ENCODE peak calls at places on chromosomes 5 and 9, in six cellular contexts. X is pancreas; O is CD4-positive, CD25-positive, alpha-beta regulatory T cell; Z is HCT116; Y is IMR-90; G is right cardiac atrium. I is an unnamed sample. For H3K4me1, the result is how much of the 10 kb centered on the place peaks cover.

GRCh38 chr9:19102181-19102630 is 498 bp downstream of the HAUS6 start:
- ATAC-seq in O (peak), X (peak), Y (peak), G (peak), Z (peak), I (no peak)

GRCh38 chr5:128736567-128736966 is 198.5 kb upstream of the FBN2 start:
- ATAC-seq in Z (peak), O (no peak), G (peak), Y (peak), X (peak), I (no peak)

GRCh38 chr5:38162625-38163024 is 95.7 kb upstream of the EGFLAM start:
- ATAC-seq in X (no peak), O (no peak), Y (no peak), Z (no peak), G (no peak), I (no peak)

GRCh38 chr5:154129013-154129412 is 61.5 kb upstream of the GALNT10 start:
- ATAC-seq in Y (no peak), G (no peak), X (no peak), O (no peak), Z (no peak), I (no peak)

GRCh38 chr5:5533927-5534326 is 111.5 kb downstream of the ICE1 start:
- ATAC-seq in Z (no peak), Y (no peak), G (no peak), X (no peak), O (no peak), I (no peak)

GRCh38 chr9:101353683-101354082 is 31.1 kb downstream of the BAAT start:
- ATAC-seq in O (no peak), Y (no peak), G (no peak), X (no peak), Z (no peak), I (no peak)

GRCh38 chr5:115435776-115436712 is 108.5 kb downstream of the FEM1C start:
- ATAC-seq in Z (no peak), G (no peak), Y (peak), X (no peak), O (no peak), I (no peak)

GRCh38 chr5:173523388-173523787 is 93.1 kb downstream of the BOD1 start:
- ATAC-seq in Z (no peak), G (peak), X (no peak), Y (no peak), O (no peak), I (no peak)

GRCh38 chr5:123412206-123412605 is 11.0 kb downstream of the CEP120 start:
- ATAC-seq in G (no peak), Y (no peak), O (no peak), Z (no peak), X (no peak), I (no peak)

GRCh38 chr5:113225259-113225658 is 209.5 kb downstream of the TSSK1B start:
- ATAC-seq in O (no peak), X (no peak), G (no peak), Z (no peak), Y (no peak), I (no peak)

GRCh38 chr5:150106669-150107068 is 20.3 kb upstream of the CSF1R start:
- ATAC-seq in Z (no peak), G (no peak), X (peak), Y (peak), O (no peak), I (no peak)

GRCh38 chr5:14171091-14171490 is 27.9 kb downstream of the TRIO start:
- ATAC-seq in G (no peak), O (no peak), Z (no peak), Y (peak), X (no peak), I (no peak)
- H3K4me1 ChIP-seq in G (under half), O (under half), Z (half or more), Y (under half), X (under half), I (under half)

GRCh38 chr9:112753725-112754124 is 3.2 kb downstream of the SNX30 start:
- ATAC-seq in O (no peak), G (no peak), X (no peak), Z (no peak), Y (peak), I (no peak)
- H3K4me1 ChIP-seq in O (half or more), G (under half), X (under half), Z (under half), Y (under half), I (half or more)

DNA sequence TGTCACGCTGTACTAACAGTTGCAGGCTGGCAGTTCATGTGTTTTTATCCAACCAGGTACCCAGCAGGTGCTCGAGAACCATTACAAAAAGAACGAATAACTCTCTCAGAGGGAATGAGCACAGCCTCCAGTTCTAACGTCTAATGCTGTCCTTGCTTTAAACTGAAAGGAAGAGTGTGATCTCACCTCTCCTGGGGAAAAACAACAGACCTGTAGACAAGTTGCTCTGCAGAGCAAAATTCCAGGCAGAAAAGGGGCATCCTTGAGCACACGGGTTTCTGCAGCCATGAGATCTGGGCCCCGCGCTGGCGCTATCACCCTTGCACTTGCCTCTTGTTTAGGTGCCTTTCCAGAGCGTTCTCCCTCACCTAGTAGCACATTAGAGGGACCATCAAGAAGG is 92.5 kb upstream of the DNAH5 start:
- ATAC-seq in O (no peak), G (no peak), Z (no peak), Y (no peak), X (peak), I (no peak)
- H3K4me1 ChIP-seq in O (under half), G (under half), Z (half or more), Y (half or more), X (under half), I (under half)

DNA sequence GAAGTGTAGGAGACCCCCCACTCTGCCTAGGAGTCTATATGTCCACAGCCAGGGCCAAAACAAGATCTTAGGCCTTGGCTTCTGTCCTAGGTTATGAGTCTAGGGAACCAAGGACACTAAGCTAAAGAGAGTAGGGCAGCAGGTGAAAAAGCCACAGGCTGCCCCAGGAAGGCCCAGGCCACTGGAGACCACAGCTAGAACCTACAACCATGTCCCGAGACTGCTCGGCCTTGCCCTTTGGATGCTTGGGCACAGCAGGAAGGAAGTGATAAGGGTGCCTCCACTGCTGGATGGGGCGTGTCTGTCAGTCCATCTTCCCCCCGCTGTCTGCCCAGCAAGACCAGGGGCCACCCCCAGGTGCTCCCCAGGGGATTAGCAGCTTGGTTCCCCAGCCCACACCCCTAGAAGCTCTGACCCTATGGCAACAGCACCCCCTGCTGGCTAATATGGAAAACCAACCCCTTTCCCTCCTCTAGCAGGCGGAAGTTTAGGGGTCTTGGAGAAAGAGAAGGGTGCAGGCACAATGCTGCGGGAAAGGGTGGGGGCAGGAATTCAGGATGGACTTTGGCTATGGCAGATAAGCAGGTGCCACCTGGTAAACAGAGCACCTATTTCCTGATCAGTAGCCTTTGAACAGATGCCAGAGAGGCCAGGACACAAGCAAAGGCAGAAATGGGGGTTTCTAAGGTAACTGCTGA is 10.5 kb upstream of the IRF1 start:
- ATAC-seq in Y (no peak), O (peak), Z (no peak), G (peak), X (peak), I (no peak)
- H3K4me1 ChIP-seq in Y (under half), O (under half), Z (under half), G (under half), X (under half), I (under half)

GRCh38 chr9:117704597-117704996 is 394 bp downstream of the TLR4 start:
- ATAC-seq in Z (no peak), X (peak), Y (no peak), G (no peak), O (no peak), I (no peak)
- H3K4me1 ChIP-seq in Z (under half), X (under half), Y (under half), G (under half), O (under half), I (under half)

GRCh38 chr9:128101690-128102089 is 25.8 kb downstream of the PTGES2 start:
- ATAC-seq in O (no peak), Y (no peak), G (no peak), Z (no peak), X (no peak), I (no peak)

GRCh38 chr9:128104171-128104618 is 23.3 kb downstream of the PTGES2 start:
- ATAC-seq in X (peak), Z (no peak), O (no peak), G (no peak), Y (no peak), I (no peak)

GRCh38 chr9:128102861-128103588 is 24.5 kb downstream of the PTGES2 start:
- ATAC-seq in Y (no peak), G (no peak), X (peak), Z (no peak), O (no peak), I (no peak)

GRCh38 chr9:128102196-128102595 is 25.3 kb downstream of the PTGES2 start:
- ATAC-seq in Z (no peak), G (no peak), O (no peak), X (no peak), Y (no peak), I (no peak)

DNA sequence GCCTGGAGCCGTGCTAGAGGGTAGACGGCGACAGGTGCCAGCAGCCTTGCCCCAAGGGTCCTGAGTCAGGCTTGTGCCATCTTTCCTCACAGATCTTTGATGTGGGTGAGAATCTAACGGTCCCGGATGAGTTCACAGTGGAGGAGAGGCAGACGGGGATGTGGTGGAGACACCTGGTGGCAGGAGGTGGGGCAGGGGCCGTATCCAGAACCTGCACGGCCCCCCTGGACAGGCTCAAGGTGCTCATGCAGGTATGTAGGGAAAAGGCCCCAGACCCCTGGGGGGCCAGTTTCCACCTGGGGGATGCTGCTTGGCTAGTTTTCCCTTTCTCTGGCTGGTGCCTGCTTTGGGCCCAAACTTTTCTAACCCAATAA is 24.0 kb downstream of the PTGES2 start:
- ATAC-seq in X (peak), Y (no peak), Z (peak), G (no peak), O (peak), I (no peak)
- H3K4me1 ChIP-seq in X (under half), Y (under half), Z (under half), G (under half), O (under half), I (under half)

GRCh38 chr5:78638973-78639669 is 9.5 kb downstream of the LHFPL2 start:
- ATAC-seq in Z (no peak), Y (peak), O (no peak), X (peak), G (no peak), I (no peak)
- H3K4me1 ChIP-seq in Z (under half), Y (under half), O (under half), X (under half), G (under half), I (half or more)

GRCh38 chr5:134135091-134135655 is 20.7 kb downstream of the TCF7 start:
- ATAC-seq in X (no peak), Y (no peak), G (no peak), O (no peak), Z (no peak), I (no peak)

GRCh38 chr5:134136221-134136631 is 21.7 kb downstream of the TCF7 start:
- ATAC-seq in Y (no peak), Z (no peak), X (no peak), G (no peak), O (no peak), I (no peak)

GRCh38 chr5:134139377-134139851 is 24.9 kb downstream of the TCF7 start:
- ATAC-seq in G (no peak), X (no peak), O (no peak), Z (no peak), Y (no peak), I (no peak)

GRCh38 chr5:134138416-134139376 is 24.2 kb downstream of the TCF7 start:
- ATAC-seq in Y (peak), G (no peak), O (no peak), X (no peak), Z (no peak), I (no peak)

GRCh38 chr5:134136771-134137170 is 22.3 kb downstream of the TCF7 start:
- ATAC-seq in Z (no peak), O (no peak), G (no peak), X (no peak), Y (no peak), I (no peak)
- H3K4me1 ChIP-seq in Z (under half), O (half or more), G (under half), X (under half), Y (under half), I (under half)

DNA sequence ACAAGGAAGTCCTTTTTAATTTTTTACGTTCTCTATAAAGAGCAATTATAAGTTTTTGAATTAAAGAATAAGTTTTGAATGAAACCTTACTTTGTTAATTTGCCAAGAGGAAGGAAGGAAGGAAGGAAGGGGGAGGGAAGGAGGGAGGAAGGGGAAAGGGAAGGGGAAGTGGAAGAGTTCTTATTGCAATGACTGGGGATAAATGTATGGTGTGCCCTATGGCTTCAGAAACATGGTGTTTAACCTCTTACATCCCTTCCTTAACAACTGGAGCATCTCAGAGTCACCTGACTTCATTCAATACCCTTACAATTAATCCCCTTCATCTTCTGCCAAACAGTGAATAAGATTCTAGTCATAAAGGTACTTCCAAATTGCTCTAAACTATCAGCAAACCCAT is 16.0 kb downstream of the CEMIP2 start:
- ATAC-seq in G (no peak), Z (no peak), Y (no peak), X (no peak), O (no peak), I (no peak)
- H3K4me1 ChIP-seq in G (under half), Z (under half), Y (under half), X (under half), O (under half), I (under half)

GRCh38 chr5:158824167-158824882 is 275.4 kb downstream of the EBF1 start:
- ATAC-seq in G (no peak), X (no peak), Y (no peak), O (no peak), Z (no peak), I (no peak)
- H3K4me1 ChIP-seq in G (under half), X (under half), Y (under half), O (under half), Z (under half), I (under half)